ENCODE peak calls at places on chromosome 3, in six cellular contexts. H is glutamatergic neuron, I is HCT116, D is fibroblast of pulmonary artery, K is heart right ventricle, L is progenitor cell of endocrine pancreas. R is an unnamed sample.

GRCh38 chr3:11379238-11379823 is 107.1 kb downstream of the ATG7 start:
- DNase-seq in H (no peak), I (peak), D (peak), K (no peak), L (no peak), R (no peak)

GRCh38 chr3:124995460-124995994 is 60.3 kb downstream of the HEG1 start:
- DNase-seq in H (peak), I (peak), D (peak), K (peak), L (peak), R (peak)

GRCh38 chr3:157231071-157231470 is 71.1 kb upstream of the CCNL1 start:
- DNase-seq in H (no peak), I (no peak), D (peak), K (no peak), L (no peak), R (no peak)

GRCh38 chr3:160754371-160754854 is 1.6 kb upstream of the PPM1L start:
- DNase-seq in H (peak), I (no peak), D (peak), K (peak), L (no peak), R (peak)

GRCh38 chr3:85455801-85456200 is 497.0 kb downstream of the CADM2 start:
- DNase-seq in H (no peak), I (no peak), D (no peak), K (no peak), L (no peak), R (no peak)

GRCh38 chr3:187519428-187519890 is 150.7 kb downstream of the SST start:
- DNase-seq in H (no peak), I (no peak), D (no peak), K (no peak), L (no peak), R (no peak)

GRCh38 chr3:124563376-124563775 is 166.9 kb upstream of the UMPS start:
- DNase-seq in H (no peak), I (no peak), D (no peak), K (no peak), L (no peak), R (no peak)

GRCh38 chr3:170766823-170767575 is 103.0 kb downstream of the RPL22L1 start:
- DNase-seq in H (no peak), I (no peak), D (no peak), K (no peak), L (no peak), R (no peak)

GRCh38 chr3:87069963-87070362 is 79.0 kb upstream of the VGLL3 start:
- DNase-seq in H (no peak), I (no peak), D (no peak), K (no peak), L (no peak), R (no peak)

GRCh38 chr3:49165771-49166751 is at the start of gene CCDC71:
- DNase-seq in H (peak), I (peak), D (peak), K (peak), L (peak), R (peak)

GRCh38 chr3:139732729-139733128 is 55.0 kb upstream of the NMNAT3 start:
- DNase-seq in H (no peak), I (no peak), D (no peak), K (no peak), L (no peak), R (no peak)

GRCh38 chr3:58608648-58609047 is 31.5 kb upstream of the FAM107A start:
- DNase-seq in H (no peak), I (no peak), D (no peak), K (peak), L (no peak), R (no peak)

GRCh38 chr3:64138046-64138445 is 87.2 kb downstream of the PRICKLE2 start:
- DNase-seq in H (no peak), I (no peak), D (no peak), K (no peak), L (no peak), R (no peak)

GRCh38 chr3:73513260-73513659 is 111.5 kb downstream of the PDZRN3 start:
- DNase-seq in H (no peak), I (no peak), D (no peak), K (no peak), L (peak), R (no peak)

GRCh38 chr3:150249776-150250175 is 158.3 kb upstream of the TSC22D2 start:
- DNase-seq in H (peak), I (no peak), D (no peak), K (no peak), L (no peak), R (no peak)

GRCh38 chr3:182909318-182910040 is 70.9 kb downstream of the DCUN1D1 start:
- DNase-seq in H (no peak), I (no peak), D (peak), K (no peak), L (no peak), R (no peak)

GRCh38 chr3:48408823-48409281 is 21.0 kb downstream of the PLXNB1 start:
- DNase-seq in H (peak), I (no peak), D (no peak), K (no peak), L (peak), R (no peak)

GRCh38 chr3:150495149-150495548 is 51.1 kb downstream of the SERP1 start:
- DNase-seq in H (no peak), I (no peak), D (no peak), K (no peak), L (no peak), R (no peak)

GRCh38 chr3:149535395-149535685 is 60.8 kb downstream of the TM4SF4 start:
- DNase-seq in H (no peak), I (no peak), D (no peak), K (no peak), L (no peak), R (no peak)

GRCh38 chr3:190038050-190038631 is 82.6 kb downstream of the P3H2 start:
- DNase-seq in H (no peak), I (peak), D (peak), K (peak), L (no peak), R (no peak)

GRCh38 chr3:9915252-9916141 is 1.4 kb upstream of the IL17RC start:
- DNase-seq in H (peak), I (no peak), D (peak), K (peak), L (peak), R (peak)

GRCh38 chr3:58766587-58767282 is 100.2 kb upstream of the FAM3D start:
- DNase-seq in H (no peak), I (no peak), D (no peak), K (no peak), L (no peak), R (no peak)

GRCh38 chr3:24640330-24640877 is 145.8 kb upstream of the THRB start:
- DNase-seq in H (no peak), I (peak), D (peak), K (no peak), L (no peak), R (no peak)
- TF ChIP-seq CTCF in H (peak), I (peak), D (peak), K (peak), L (peak), R (no peak)

GRCh38 chr3:2595486-2595885 is 496.8 kb downstream of the CNTN4 start:
- DNase-seq in H (no peak), I (no peak), D (no peak), K (no peak), L (no peak), R (no peak)
- TF ChIP-seq CTCF in H (no peak), I (no peak), D (no peak), K (no peak), L (no peak), R (no peak)

DNA sequence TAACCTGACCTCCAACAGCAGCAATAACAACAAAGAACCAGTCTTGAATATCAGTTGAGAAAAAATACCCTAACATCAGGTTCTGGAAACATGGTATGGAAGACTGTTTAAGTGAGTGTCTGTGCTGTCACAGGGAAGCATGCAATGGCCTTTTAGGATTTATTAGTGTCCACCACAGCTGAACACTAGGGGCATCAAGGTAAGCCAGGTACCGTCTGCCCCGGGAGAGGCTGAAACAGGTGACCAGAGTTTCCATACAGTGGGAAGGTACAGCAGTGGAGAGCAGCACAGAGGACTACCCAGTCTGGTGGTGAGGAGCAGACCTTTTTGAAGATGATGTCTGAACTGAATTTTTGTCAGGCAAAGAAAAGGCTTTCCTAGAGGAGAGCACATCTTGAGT is 18.4 kb downstream of the ZDHHC23 start:
- DNase-seq in H (no peak), I (no peak), D (no peak), K (no peak), L (no peak), R (no peak)
- TF ChIP-seq CTCF in H (no peak), I (no peak), D (no peak), K (no peak), L (peak), R (no peak)

DNA sequence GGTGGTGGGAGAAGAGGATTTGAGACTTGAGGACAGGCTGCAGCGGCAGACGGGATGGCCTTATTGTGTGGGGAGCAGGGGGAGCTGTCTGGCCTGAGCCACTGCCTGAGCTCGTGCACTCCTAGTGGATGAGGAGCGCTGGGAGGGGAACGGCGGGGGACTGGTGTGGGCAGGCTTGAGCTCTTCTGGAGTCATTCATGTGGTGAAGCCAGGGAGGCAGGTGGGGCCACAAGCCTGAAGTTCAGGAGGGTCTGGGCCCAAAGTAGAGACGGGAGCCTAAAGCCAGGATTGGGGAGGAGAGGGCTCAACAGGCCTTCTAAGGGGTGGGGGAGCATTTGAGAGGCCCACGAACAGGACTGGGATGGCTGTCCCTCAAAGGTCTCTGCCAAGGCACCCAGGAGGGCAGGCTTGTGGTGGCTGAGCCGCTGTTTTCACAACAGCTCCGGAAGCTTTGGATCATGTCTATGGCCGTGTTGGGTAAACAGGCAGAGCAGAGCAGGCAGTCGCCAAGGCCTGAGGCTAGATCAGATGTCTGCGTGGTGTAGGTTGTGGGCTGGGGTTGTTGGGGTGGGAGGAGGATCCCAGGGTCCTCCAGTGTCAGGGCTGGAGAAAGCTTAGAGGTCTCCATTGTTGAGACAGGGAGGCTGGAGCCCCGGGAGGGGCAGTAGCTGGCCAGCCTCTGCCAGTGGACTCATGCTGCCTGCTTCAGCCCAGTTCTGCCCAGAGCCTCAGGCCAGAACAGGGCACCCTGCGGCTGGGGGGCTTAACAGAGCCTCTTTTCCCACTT is 8.2 kb downstream of the PRKCD start:
- DNase-seq in H (peak), I (no peak), D (no peak), K (no peak), L (no peak), R (no peak)
- TF ChIP-seq CTCF in H (no peak), I (no peak), D (no peak), K (no peak), L (no peak), R (no peak)

DNA sequence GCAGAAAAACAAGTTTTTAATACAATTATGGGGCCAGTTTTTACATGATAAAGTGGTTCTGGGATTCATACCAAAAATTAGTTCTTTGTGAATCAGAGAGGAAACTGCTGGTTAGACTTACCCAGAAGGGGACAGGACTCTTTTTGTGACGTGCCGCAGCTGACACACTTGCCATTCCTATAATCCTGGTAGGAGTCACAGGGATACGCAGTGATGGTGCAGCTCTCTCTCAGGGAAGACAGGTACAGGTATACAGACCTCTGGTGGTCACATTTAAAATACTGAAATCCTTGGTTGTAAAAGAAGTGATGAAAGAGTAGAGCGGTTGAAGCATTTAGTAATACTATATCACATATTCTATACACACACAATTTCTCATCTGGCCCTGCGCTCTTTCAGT is 20.2 kb upstream of the TMEM41A start:
- DNase-seq in H (no peak), I (no peak), D (no peak), K (no peak), L (no peak), R (no peak)
- TF ChIP-seq CTCF in H (no peak), I (no peak), D (no peak), K (no peak), L (peak), R (no peak)

GRCh38 chr3:138057384-138057783 is 47.4 kb downstream of the CLDN18 start:
- DNase-seq in H (no peak), I (no peak), D (no peak), K (no peak), L (no peak), R (no peak)

GRCh38 chr3:138054057-138054456 is 44.1 kb downstream of the CLDN18 start:
- DNase-seq in H (no peak), I (no peak), D (no peak), K (no peak), L (no peak), R (no peak)

GRCh38 chr3:138049157-138049919 is 39.4 kb downstream of the CLDN18 start:
- DNase-seq in H (no peak), I (no peak), D (peak), K (no peak), L (no peak), R (no peak)

GRCh38 chr3:138047596-138048195 is 37.7 kb downstream of the CLDN18 start:
- DNase-seq in H (no peak), I (no peak), D (no peak), K (no peak), L (no peak), R (no peak)

DNA sequence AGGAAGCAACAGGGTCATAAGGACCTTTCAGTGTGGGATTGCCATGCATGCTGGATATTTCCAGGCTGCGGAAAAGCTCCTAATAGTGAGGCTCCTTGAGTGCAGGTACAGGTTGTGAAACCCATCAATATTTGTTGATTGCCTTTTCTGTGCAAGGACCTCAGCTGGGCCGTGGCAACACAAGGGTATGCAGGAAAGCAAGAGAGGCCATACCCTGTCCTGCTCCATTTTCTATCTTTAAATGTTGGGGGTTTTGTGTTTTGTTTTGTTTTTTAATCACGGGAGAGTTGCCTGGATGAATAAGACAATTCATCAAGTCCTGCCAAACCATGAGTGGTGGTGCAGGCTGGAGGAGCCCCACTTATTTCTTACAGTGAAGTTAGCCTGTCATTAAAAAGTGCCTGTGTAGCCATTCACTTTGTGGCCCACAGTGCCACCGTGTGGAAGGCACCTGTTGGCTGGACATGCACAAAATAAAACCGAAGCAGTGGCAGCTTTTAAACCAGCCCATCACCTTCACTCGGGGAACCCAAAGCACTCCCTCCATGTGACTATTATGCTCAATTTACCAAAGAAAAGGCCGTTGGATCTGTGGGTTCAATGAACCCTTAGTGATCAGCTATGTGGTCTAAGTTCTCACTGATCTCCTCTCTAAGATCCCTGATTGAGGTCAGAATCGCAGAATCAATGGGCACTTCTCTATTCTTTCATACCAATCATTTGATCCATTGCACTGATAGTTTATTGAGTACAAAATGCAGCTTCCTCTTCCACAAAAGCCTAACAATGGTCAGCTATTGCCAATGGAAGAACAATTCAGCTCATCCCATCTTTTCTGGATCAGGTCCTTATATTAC is 42.2 kb downstream of the CLDN18 start:
- DNase-seq in H (peak), I (peak), D (peak), K (peak), L (peak), R (no peak)
- TF ChIP-seq CTCF in H (no peak), I (peak), D (peak), K (peak), L (peak), R (no peak)

DNA sequence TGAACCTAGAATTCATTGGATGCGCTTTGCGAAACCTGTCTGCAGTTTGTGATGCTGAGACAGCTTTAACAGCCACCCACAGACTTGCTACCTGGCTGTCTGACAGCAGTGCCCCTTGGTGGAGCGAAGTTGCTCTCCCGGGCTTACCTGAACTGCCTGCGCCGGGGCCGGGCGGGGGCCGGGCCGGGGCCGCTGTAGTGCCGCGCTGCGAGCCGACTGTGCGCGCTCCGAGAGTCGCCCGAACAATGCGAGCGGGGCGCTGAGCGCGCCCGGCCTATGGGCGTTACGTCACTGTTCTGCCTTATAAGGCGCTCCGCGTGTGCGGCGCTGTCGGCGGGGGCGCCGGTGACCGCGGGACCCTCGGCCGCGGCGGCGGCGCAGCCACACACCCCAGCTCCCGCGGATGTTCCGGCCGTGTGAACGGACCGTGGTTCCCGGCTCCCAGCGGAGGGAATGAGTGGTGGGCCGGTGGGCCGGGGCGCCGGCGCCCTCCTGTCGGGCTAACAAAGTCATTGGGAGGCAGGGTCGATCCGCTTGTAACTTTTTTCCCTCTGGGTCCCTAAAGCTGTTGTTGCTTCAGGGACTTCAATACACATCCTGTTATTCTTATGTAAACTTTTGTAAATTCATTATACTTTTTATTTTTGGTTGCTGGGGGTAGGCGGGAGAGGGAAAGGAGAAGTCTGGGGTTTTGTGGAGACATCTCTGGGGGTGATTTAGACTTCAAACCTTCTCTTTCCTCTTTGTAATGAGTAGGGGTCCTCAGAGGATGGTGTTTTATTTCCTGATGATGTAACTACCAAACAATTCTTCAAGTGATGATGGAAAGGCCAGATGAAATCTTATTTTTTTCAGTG is 58.5 kb downstream of the CMSS1 start:
- DNase-seq in H (peak), I (no peak), D (peak), K (peak), L (peak), R (peak)
- TF ChIP-seq CTCF in H (no peak), I (no peak), D (no peak), K (no peak), L (peak), R (no peak)